ENCODE peak calls at places on chromosome 7, in seven cellular contexts. One of them, this sample, is unnamed.

GRCh38 chr7:143214789-143215679 is 6.8 kb upstream of the TAS2R40 start:
- DNase-seq in WERI-Rb-1: peak
- DNase-seq in cardiac muscle cell: peak
- DNase-seq in GM23338: peak
- DNase-seq in A549: peak
- DNase-seq in IMR-90: peak
- DNase-seq in ovary: peak
- DNase-seq in this sample: no peak

GRCh38 chr7:46755120-46756034 is 826.5 kb downstream of the TNS3 start:
- DNase-seq in WERI-Rb-1: no peak
- DNase-seq in cardiac muscle cell: no peak
- DNase-seq in GM23338: no peak
- DNase-seq in A549: peak
- DNase-seq in IMR-90: no peak
- DNase-seq in ovary: no peak
- DNase-seq in this sample: no peak

GRCh38 chr7:132080967-132081668 is 495.2 kb downstream of the PLXNA4 start:
- DNase-seq in WERI-Rb-1: no peak
- DNase-seq in cardiac muscle cell: peak
- DNase-seq in GM23338: no peak
- DNase-seq in A549: no peak
- DNase-seq in IMR-90: peak
- DNase-seq in ovary: no peak
- DNase-seq in this sample: no peak

GRCh38 chr7:107201795-107202450 is 33.1 kb downstream of the HBP1 start:
- DNase-seq in WERI-Rb-1: peak
- DNase-seq in cardiac muscle cell: peak
- DNase-seq in GM23338: peak
- DNase-seq in A549: peak
- DNase-seq in IMR-90: peak
- DNase-seq in ovary: no peak
- DNase-seq in this sample: no peak

GRCh38 chr7:158885624-158886023 is 29.3 kb downstream of the DYNC2I1 start:
- DNase-seq in WERI-Rb-1: no peak
- DNase-seq in cardiac muscle cell: peak
- DNase-seq in GM23338: no peak
- DNase-seq in A549: peak
- DNase-seq in IMR-90: peak
- DNase-seq in ovary: no peak
- DNase-seq in this sample: no peak

GRCh38 chr7:49187543-49188268 is 263.4 kb downstream of the CDC14C start:
- DNase-seq in WERI-Rb-1: peak
- DNase-seq in cardiac muscle cell: no peak
- DNase-seq in GM23338: peak
- DNase-seq in A549: peak
- DNase-seq in IMR-90: no peak
- DNase-seq in ovary: no peak
- DNase-seq in this sample: no peak

GRCh38 chr7:121960678-121961461 is 87.9 kb downstream of the PTPRZ1 start:
- DNase-seq in WERI-Rb-1: peak
- DNase-seq in cardiac muscle cell: peak
- DNase-seq in GM23338: no peak
- DNase-seq in A549: peak
- DNase-seq in IMR-90: peak
- DNase-seq in ovary: no peak
- DNase-seq in this sample: no peak

GRCh38 chr7:22853674-22854157 is 31.1 kb upstream of the TOMM7 start:
- DNase-seq in WERI-Rb-1: no peak
- DNase-seq in cardiac muscle cell: peak
- DNase-seq in GM23338: peak
- DNase-seq in A549: peak
- DNase-seq in IMR-90: no peak
- DNase-seq in ovary: no peak
- DNase-seq in this sample: no peak

GRCh38 chr7:49774459-49775064 is 1.1 kb downstream of the VWC2 start:
- DNase-seq in WERI-Rb-1: peak
- DNase-seq in cardiac muscle cell: no peak
- DNase-seq in GM23338: peak
- DNase-seq in A549: no peak
- DNase-seq in IMR-90: no peak
- DNase-seq in ovary: peak
- DNase-seq in this sample: no peak

GRCh38 chr7:149825567-149826343 is 12.4 kb upstream of the ZNF862 start:
- DNase-seq in WERI-Rb-1: no peak
- DNase-seq in cardiac muscle cell: no peak
- DNase-seq in GM23338: no peak
- DNase-seq in A549: no peak
- DNase-seq in IMR-90: no peak
- DNase-seq in ovary: no peak
- DNase-seq in this sample: no peak

GRCh38 chr7:77258014-77258413 is 58.4 kb upstream of the FGL2 start:
- DNase-seq in WERI-Rb-1: peak
- DNase-seq in cardiac muscle cell: peak
- DNase-seq in GM23338: no peak
- DNase-seq in A549: no peak
- DNase-seq in IMR-90: peak
- DNase-seq in ovary: no peak
- DNase-seq in this sample: no peak

GRCh38 chr7:54841772-54842707 is 83.0 kb upstream of the SEC61G start:
- DNase-seq in WERI-Rb-1: peak
- DNase-seq in cardiac muscle cell: peak
- DNase-seq in GM23338: peak
- DNase-seq in A549: peak
- DNase-seq in IMR-90: peak
- DNase-seq in ovary: peak
- DNase-seq in this sample: no peak

GRCh38 chr7:107387573-107388219 is 82.2 kb upstream of the GPR22 start:
- DNase-seq in WERI-Rb-1: no peak
- DNase-seq in cardiac muscle cell: peak
- DNase-seq in GM23338: peak
- DNase-seq in A549: no peak
- DNase-seq in IMR-90: peak
- DNase-seq in ovary: no peak
- DNase-seq in this sample: no peak

GRCh38 chr7:148515237-148515636 is 75.3 kb upstream of the C7orf33 start:
- DNase-seq in WERI-Rb-1: no peak
- DNase-seq in cardiac muscle cell: peak
- DNase-seq in GM23338: no peak
- DNase-seq in A549: no peak
- DNase-seq in IMR-90: no peak
- DNase-seq in ovary: no peak
- DNase-seq in this sample: no peak

GRCh38 chr7:96183163-96183562 is 138.7 kb downstream of the SLC25A13 start:
- DNase-seq in WERI-Rb-1: no peak
- DNase-seq in cardiac muscle cell: peak
- DNase-seq in GM23338: no peak
- DNase-seq in A549: no peak
- DNase-seq in IMR-90: no peak
- DNase-seq in ovary: no peak
- DNase-seq in this sample: no peak

GRCh38 chr7:129238546-129238945 is 13.7 kb downstream of the AHCYL2 start:
- DNase-seq in WERI-Rb-1: peak
- DNase-seq in cardiac muscle cell: no peak
- DNase-seq in GM23338: no peak
- DNase-seq in A549: no peak
- DNase-seq in IMR-90: no peak
- DNase-seq in ovary: no peak
- DNase-seq in this sample: no peak

GRCh38 chr7:1693991-1694524 is 24.0 kb downstream of the ELFN1 start:
- DNase-seq in WERI-Rb-1: peak
- DNase-seq in cardiac muscle cell: peak
- DNase-seq in GM23338: peak
- DNase-seq in A549: peak
- DNase-seq in IMR-90: peak
- DNase-seq in ovary: peak
- DNase-seq in this sample: no peak

GRCh38 chr7:56062382-56062781 is 1.7 kb upstream of the SUMF2 start:
- DNase-seq in WERI-Rb-1: no peak
- DNase-seq in cardiac muscle cell: peak
- DNase-seq in GM23338: no peak
- DNase-seq in A549: no peak
- DNase-seq in IMR-90: peak
- DNase-seq in ovary: no peak
- DNase-seq in this sample: no peak

GRCh38 chr7:50333266-50333665 is 28.8 kb downstream of the IKZF1 start:
- DNase-seq in WERI-Rb-1: no peak
- DNase-seq in cardiac muscle cell: no peak
- DNase-seq in GM23338: peak
- DNase-seq in A549: no peak
- DNase-seq in IMR-90: no peak
- DNase-seq in ovary: no peak
- DNase-seq in this sample: no peak

GRCh38 chr7:84971360-84971759 is 215.5 kb downstream of the SEMA3D start:
- DNase-seq in WERI-Rb-1: no peak
- DNase-seq in cardiac muscle cell: peak
- DNase-seq in GM23338: no peak
- DNase-seq in A549: no peak
- DNase-seq in IMR-90: no peak
- DNase-seq in ovary: no peak
- DNase-seq in this sample: no peak

GRCh38 chr7:149497467-149498261 is at the start of gene ZNF746:
- DNase-seq in WERI-Rb-1: peak
- DNase-seq in cardiac muscle cell: peak
- DNase-seq in GM23338: peak
- DNase-seq in A549: peak
- DNase-seq in IMR-90: peak
- DNase-seq in ovary: peak
- DNase-seq in this sample: peak

GRCh38 chr7:2819161-2819953 is 24.8 kb downstream of the GNA12 start:
- DNase-seq in WERI-Rb-1: no peak
- DNase-seq in cardiac muscle cell: no peak
- DNase-seq in GM23338: no peak
- DNase-seq in A549: no peak
- DNase-seq in IMR-90: no peak
- DNase-seq in ovary: peak
- DNase-seq in this sample: no peak
- H3K27ac ChIP-seq in WERI-Rb-1: no peak
- H3K27ac ChIP-seq in cardiac muscle cell: no peak
- H3K27ac ChIP-seq in GM23338: peak
- H3K27ac ChIP-seq in A549: peak
- H3K27ac ChIP-seq in IMR-90: peak
- H3K27ac ChIP-seq in ovary: no peak
- H3K27ac ChIP-seq in this sample: no peak

DNA sequence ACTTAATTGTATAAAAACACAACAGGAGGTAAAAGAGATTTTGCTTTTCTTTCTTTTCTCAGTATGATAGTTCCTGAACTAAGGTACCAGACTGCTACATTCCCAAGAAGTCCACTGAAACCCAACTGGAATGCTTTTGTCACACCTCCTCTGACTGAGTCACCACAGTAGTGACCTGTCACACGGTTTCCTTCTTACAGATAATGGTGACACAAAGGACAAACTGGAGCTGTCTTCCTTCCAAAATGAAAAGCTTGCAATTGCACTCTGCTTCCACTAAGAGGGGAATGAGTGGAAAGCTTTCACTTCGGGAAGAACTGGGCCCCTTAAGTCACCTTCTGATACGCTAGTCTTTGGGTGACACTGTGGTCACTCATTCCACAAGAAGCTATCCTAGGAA is 122.2 kb downstream of the KMT2E start:
- DNase-seq in WERI-Rb-1: no peak
- DNase-seq in cardiac muscle cell: no peak
- DNase-seq in GM23338: peak
- DNase-seq in A549: no peak
- DNase-seq in IMR-90: no peak
- DNase-seq in ovary: no peak
- DNase-seq in this sample: no peak
- TF ChIP-seq CTCF in WERI-Rb-1: no peak
- TF ChIP-seq CTCF in cardiac muscle cell: peak
- TF ChIP-seq CTCF in GM23338: peak
- TF ChIP-seq CTCF in A549: no peak
- TF ChIP-seq CTCF in IMR-90: no peak
- TF ChIP-seq CTCF in ovary: no peak
- TF ChIP-seq CTCF in this sample: no peak

DNA sequence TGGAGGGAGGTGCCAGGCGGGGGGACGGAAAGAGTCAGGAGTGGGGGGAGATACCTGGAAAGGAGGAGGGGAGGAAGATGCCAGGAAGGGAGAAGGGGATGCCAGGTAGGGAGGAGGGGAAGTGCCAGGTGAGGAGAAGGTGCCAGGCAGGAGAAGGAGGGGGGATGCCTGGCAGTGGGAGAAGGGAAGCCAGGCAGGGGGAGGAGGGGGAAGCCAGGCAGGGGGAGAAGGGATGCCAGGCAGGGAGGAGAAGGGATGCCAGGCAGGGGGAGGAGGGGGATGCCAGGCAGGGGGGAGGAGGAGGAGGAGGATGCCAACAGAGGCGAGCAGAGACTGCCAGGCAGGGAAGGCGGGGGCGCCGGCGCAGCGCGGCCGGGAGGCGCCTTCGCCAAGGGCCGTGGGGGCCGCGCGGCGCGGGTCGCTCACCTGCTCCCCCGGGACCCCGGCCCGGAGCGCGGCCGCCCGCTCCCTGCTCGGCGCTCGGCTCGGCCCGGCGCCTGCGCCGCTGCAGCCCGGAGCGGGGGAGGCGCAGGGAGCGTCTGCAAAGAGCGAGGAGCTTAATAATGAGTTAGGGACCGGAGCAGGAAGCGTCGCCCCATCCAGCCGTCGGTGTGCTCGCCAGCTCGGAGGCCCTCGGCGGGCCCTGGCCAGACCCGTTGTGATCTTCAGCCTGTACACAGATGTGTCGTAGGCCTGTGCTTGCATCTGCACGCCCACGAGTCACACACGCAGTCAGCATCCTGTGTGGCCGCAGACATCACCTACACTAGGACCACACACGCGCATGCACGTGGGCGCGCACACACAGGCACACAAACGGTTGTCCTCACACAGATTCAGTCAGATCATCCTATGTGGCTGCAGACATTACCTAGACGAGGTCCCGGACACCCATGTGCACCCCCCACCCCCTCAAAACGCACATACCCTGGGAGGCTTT is 28.4 kb upstream of the SMARCD3 start:
- DNase-seq in WERI-Rb-1: peak
- DNase-seq in cardiac muscle cell: peak
- DNase-seq in GM23338: peak
- DNase-seq in A549: peak
- DNase-seq in IMR-90: peak
- DNase-seq in ovary: peak
- DNase-seq in this sample: no peak
- H3K27ac ChIP-seq in WERI-Rb-1: no peak
- H3K27ac ChIP-seq in cardiac muscle cell: no peak
- H3K27ac ChIP-seq in GM23338: no peak
- H3K27ac ChIP-seq in A549: peak
- H3K27ac ChIP-seq in IMR-90: no peak
- H3K27ac ChIP-seq in ovary: no peak
- H3K27ac ChIP-seq in this sample: no peak

DNA sequence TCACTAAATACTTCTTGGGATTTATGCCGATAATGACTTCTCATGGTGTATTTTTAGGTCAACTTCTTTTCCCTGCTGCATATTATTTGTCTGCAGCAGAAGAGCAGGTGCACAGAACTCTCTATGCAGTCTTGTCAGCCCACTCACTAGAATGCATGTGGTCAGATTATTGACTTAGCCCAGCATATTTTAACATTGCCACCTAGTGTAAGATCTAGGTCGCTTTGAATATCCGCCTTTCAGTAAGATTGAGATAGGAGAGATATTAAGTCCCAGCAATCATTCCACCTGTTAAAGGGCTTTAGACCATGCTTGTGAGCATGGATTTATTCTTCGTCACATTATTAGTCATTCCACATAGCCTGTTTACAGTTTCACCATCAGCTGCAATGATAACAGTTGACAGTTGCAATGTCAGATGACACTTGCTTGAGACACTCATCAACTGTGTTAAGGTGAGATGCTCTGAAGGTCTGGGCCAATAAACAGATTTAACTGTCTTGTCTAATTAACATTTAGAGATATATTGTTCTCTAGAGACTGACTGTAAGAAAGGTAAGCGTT is 491.7 kb downstream of the ARL4A start:
- DNase-seq in WERI-Rb-1: peak
- DNase-seq in cardiac muscle cell: peak
- DNase-seq in GM23338: no peak
- DNase-seq in A549: peak
- DNase-seq in IMR-90: peak
- DNase-seq in ovary: no peak
- DNase-seq in this sample: no peak
- TF ChIP-seq CTCF in WERI-Rb-1: peak
- TF ChIP-seq CTCF in cardiac muscle cell: no peak
- TF ChIP-seq CTCF in GM23338: peak
- TF ChIP-seq CTCF in A549: peak
- TF ChIP-seq CTCF in IMR-90: no peak
- TF ChIP-seq CTCF in ovary: no peak
- TF ChIP-seq CTCF in this sample: peak

This sample was measured in esophagus squamous epithelium.